ENCODE peak calls at places on chromosome 3, in four cellular contexts. M is H9; A is SK-MEL-5; W is CD4-positive, alpha-beta T cell. H is an unnamed sample.

GRCh38 chr3:130263708-130264107 is 81.8 kb upstream of the COL6A5 start:
- DNase-seq in M (no peak), A (no peak), W (no peak), H (no peak)

GRCh38 chr3:170117134-170117533 is 64.4 kb downstream of the PHC3 start:
- DNase-seq in M (no peak), A (peak), W (no peak), H (no peak)

GRCh38 chr3:52873433-52874159 is 23.8 kb downstream of the STIMATE start:
- DNase-seq in M (no peak), A (no peak), W (no peak), H (no peak)

GRCh38 chr3:57518276-57518914 is 25.7 kb downstream of the DNAH12 start:
- DNase-seq in M (no peak), A (no peak), W (no peak), H (no peak)

GRCh38 chr3:152617609-152618008 is 217.3 kb upstream of the P2RY1 start:
- DNase-seq in M (no peak), A (no peak), W (no peak), H (no peak)

GRCh38 chr3:105865016-105865623 is 3.7 kb downstream of the CBLB start:
- DNase-seq in M (no peak), A (no peak), W (no peak), H (no peak)

GRCh38 chr3:102715030-102715697 is 280.3 kb downstream of the ZPLD1 start:
- DNase-seq in M (no peak), A (no peak), W (no peak), H (no peak)

GRCh38 chr3:30607032-30607833 is 832 bp downstream of the TGFBR2 start:
- DNase-seq in M (peak), A (peak), W (peak), H (no peak)

GRCh38 chr3:13403818-13404216 is 16.3 kb downstream of the NUP210 start:
- DNase-seq in M (no peak), A (no peak), W (no peak), H (no peak)

GRCh38 chr3:23612296-23612891 is 193.4 kb upstream of the UBE2E1 start:
- DNase-seq in M (no peak), A (no peak), W (no peak), H (peak)

GRCh38 chr3:13346481-13347389 is 73.4 kb downstream of the NUP210 start:
- DNase-seq in M (peak), A (peak), W (peak), H (no peak)

GRCh38 chr3:117510396-117510795 is 800.8 kb downstream of the TUSC7 start:
- DNase-seq in M (no peak), A (no peak), W (no peak), H (no peak)

GRCh38 chr3:31575448-31575847 is 42.7 kb downstream of the STT3B start:
- DNase-seq in M (no peak), A (no peak), W (no peak), H (no peak)

GRCh38 chr3:32325957-32326356 is 65.7 kb upstream of the CMTM7 start:
- DNase-seq in M (no peak), A (no peak), W (no peak), H (no peak)

GRCh38 chr3:156359337-156359736 is 195.6 kb downstream of the SSR3 start:
- DNase-seq in M (no peak), A (no peak), W (no peak), H (no peak)

GRCh38 chr3:49422379-49423248 is at the start of gene AMT:
- DNase-seq in M (peak), A (no peak), W (no peak), H (no peak)

GRCh38 chr3:7630351-7630911 is 769.5 kb downstream of the GRM7 start:
- DNase-seq in M (no peak), A (no peak), W (no peak), H (no peak)

GRCh38 chr3:198079771-198080520 is 119.9 kb downstream of the LMLN start:
- DNase-seq in M (peak), A (peak), W (no peak), H (no peak)

GRCh38 chr3:116302087-116302747 is 143.1 kb downstream of the LSAMP start:
- DNase-seq in M (no peak), A (no peak), W (no peak), H (no peak)

GRCh38 chr3:150170843-150171513 is 200.3 kb upstream of the PFN2 start:
- DNase-seq in M (no peak), A (peak), W (no peak), H (no peak)

GRCh38 chr3:62229908-62230307 is 143.4 kb downstream of the FEZF2 start:
- DNase-seq in M (no peak), A (peak), W (no peak), H (no peak)

GRCh38 chr3:138042043-138042442 is 32.1 kb downstream of the CLDN18 start:
- DNase-seq in M (no peak), A (no peak), W (no peak), H (no peak)

GRCh38 chr3:108190346-108190745 is 31.9 kb downstream of the IFT57 start:
- DNase-seq in M (no peak), A (no peak), W (no peak), H (no peak)

GRCh38 chr3:149142647-149143046 is 13.2 kb downstream of the HPS3 start:
- DNase-seq in M (no peak), A (no peak), W (no peak), H (no peak)

GRCh38 chr3:116806351-116806750 is 96.8 kb downstream of the TUSC7 start:
- DNase-seq in M (no peak), A (no peak), W (no peak), H (no peak)

GRCh38 chr3:59081071-59081470 is 31.2 kb upstream of the CFAP20DC start:
- DNase-seq in M (no peak), A (no peak), W (no peak), H (no peak)

GRCh38 chr3:172437713-172438112 is 10.5 kb downstream of the GHSR start:
- DNase-seq in M (no peak), A (no peak), W (no peak), H (no peak)

GRCh38 chr3:117790256-117790987 is 1080.8 kb downstream of the TUSC7 start:
- DNase-seq in M (no peak), A (no peak), W (no peak), H (no peak)

GRCh38 chr3:18443670-18444596 is 18.8 kb upstream of the SATB1 start:
- DNase-seq in M (peak), A (no peak), W (peak), H (no peak)

GRCh38 chr3:64188810-64189560 is 36.3 kb downstream of the PRICKLE2 start:
- DNase-seq in M (no peak), A (peak), W (no peak), H (peak)

GRCh38 chr3:172915911-172916514 is 165.5 kb downstream of the ECT2 start:
- DNase-seq in M (no peak), A (no peak), W (no peak), H (no peak)

GRCh38 chr3:106819445-106819844 is 557.8 kb upstream of the CCDC54 start:
- DNase-seq in M (no peak), A (no peak), W (no peak), H (no peak)

GRCh38 chr3:69442771-69443197 is 56.9 kb upstream of the FRMD4B start:
- DNase-seq in M (no peak), A (no peak), W (no peak), H (no peak)

GRCh38 chr3:10524270-10524669 is 18.9 kb upstream of the ATP2B2 start:
- DNase-seq in M (no peak), A (no peak), W (no peak), H (no peak)